ENCODE peak calls at places on chromosome 1, in seven cellular contexts. A is heart right ventricle, B is A549, N is left ventricle myocardium inferior, Y is NT2/D1, O is lower lobe of right lung, J is esophagus squamous epithelium. R is an unnamed sample.
A peak's percentile ranks its signal among the peaks of the same experiment; 100 is the strongest.

GRCh38 chr1:224052767-224053166 is 61.1 kb upstream of the FBXO28 start:
- DNase-seq in O (no peak), J (no peak), A (no peak), Y (no peak), B (no peak), N (no peak), R (no peak)

GRCh38 chr1:21659099-21659923 is 9.8 kb downstream of the RAP1GAP start:
- DNase-seq in Y (peak; percentile 59), J (peak; percentile 14), B (peak; percentile 60), N (peak; percentile 70), O (peak; percentile 90), A (peak; percentile 75), R (peak; percentile 84)

GRCh38 chr1:243927401-243927800 is 77.4 kb upstream of the AKT3 start:
- DNase-seq in N (no peak), B (no peak), A (no peak), J (no peak), Y (no peak), O (no peak), R (no peak)

GRCh38 chr1:65681101-65681500 is 111.6 kb upstream of the PDE4B start:
- DNase-seq in N (no peak), A (no peak), J (no peak), B (no peak), O (no peak), Y (no peak), R (no peak)

GRCh38 chr1:23444104-23444533 is 19.6 kb upstream of the TCEA3 start:
- DNase-seq in O (peak; percentile 80), B (no peak), A (no peak), N (peak; percentile 55), J (no peak), Y (no peak), R (peak; percentile 96)

GRCh38 chr1:20717452-20718342 is at the start of gene KIF17:
- DNase-seq in J (no peak), N (peak; percentile 77), A (peak; percentile 85), O (peak; percentile 87), B (peak; percentile 48), Y (no peak), R (peak; percentile 71)

GRCh38 chr1:35637401-35637809 is 3.9 kb downstream of the PSMB2 start:
- DNase-seq in O (no peak), B (no peak), Y (no peak), J (no peak), N (no peak), A (no peak), R (no peak)

GRCh38 chr1:224872832-224873644 is 56.4 kb upstream of the DNAH14 start:
- DNase-seq in N (no peak), J (no peak), Y (no peak), B (no peak), A (no peak), O (no peak), R (no peak)

GRCh38 chr1:228530086-228530758 is 43.0 kb downstream of the RNF187 start:
- DNase-seq in Y (no peak), O (no peak), B (no peak), J (no peak), N (no peak), A (no peak), R (no peak)

GRCh38 chr1:9651565-9652378 is at the start of gene PIK3CD:
- DNase-seq in A (peak; percentile 32), B (peak; percentile 22), N (peak; percentile 27), O (peak; percentile 66), Y (no peak), J (no peak), R (no peak)

GRCh38 chr1:63701187-63701586 is 72.6 kb upstream of the ROR1 start:
- DNase-seq in A (peak; percentile 25), O (peak; percentile 70), J (no peak), B (peak; percentile 89), Y (no peak), N (peak; percentile 35), R (no peak)

GRCh38 chr1:229717774-229718173 is 91.7 kb downstream of the URB2 start:
- DNase-seq in J (no peak), A (no peak), Y (no peak), O (no peak), B (peak; percentile 52), N (no peak), R (no peak)
- H3K4me3 ChIP-seq in J (peak overlapping the region; percentile 37), A (no peak overlapping the region), Y (no peak overlapping the region), O (no peak overlapping the region), B (no peak overlapping the region), N (no peak overlapping the region), R (no peak overlapping the region)

DNA sequence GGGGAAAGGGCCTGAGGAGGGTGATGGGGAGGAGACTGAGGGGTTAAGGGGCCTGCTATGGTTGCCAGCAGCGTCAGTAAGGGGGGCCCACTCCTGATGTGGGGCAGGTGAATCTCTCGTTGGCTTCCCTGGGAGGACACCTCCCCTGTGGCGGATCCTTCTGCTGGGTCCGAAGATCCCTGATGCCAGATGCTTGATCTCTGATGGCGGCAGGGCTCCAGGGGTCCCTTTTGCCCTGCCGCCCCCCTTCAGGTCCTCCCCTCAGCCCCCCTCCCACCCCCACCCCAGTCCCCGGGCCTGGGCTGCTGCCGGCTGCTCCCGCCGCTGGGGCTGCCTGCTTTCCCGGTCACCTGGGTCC is 219 bp downstream of the CELF3 start:
- DNase-seq in Y (no peak), B (no peak), J (no peak), O (no peak), N (no peak), A (no peak), R (no peak)
- H3K4me1 ChIP-seq in Y (peaks cover 7% of the 10 kb centered on the region), B (peaks cover 30% of the 10 kb centered on the region), J (peaks cover 8% of the 10 kb centered on the region), O (peaks cover 20% of the 10 kb centered on the region), N (peaks cover 50% of the 10 kb centered on the region), A (peaks cover 35% of the 10 kb centered on the region), R (no peaks in the 10 kb centered on the region)

DNA sequence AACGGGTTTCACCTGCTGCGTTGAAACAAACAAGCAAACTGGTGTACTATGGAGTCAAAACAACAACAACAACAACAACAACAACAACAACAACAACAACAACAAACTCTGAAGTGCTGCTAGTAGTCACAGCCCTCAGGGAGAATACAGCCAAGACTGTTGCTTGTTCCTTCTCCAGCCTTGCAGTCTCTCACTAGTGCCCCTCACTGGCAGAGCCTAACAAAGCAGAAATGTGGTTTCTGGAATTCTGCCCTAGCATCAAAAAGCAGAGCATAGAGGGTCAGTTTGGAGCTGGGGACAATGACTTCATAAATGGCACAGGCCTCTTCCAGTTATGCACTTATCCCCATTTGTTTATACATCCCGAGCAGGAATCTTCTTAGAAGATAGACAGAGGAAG is 187.4 kb downstream of the KCNK2 start:
- DNase-seq in B (no peak), J (no peak), A (no peak), O (no peak), Y (no peak), N (no peak), R (no peak)
- H3K9me3 ChIP-seq in B (no peaks in the 10 kb centered on the region), J (no peaks in the 10 kb centered on the region), A (no peaks in the 10 kb centered on the region), O (no peaks in the 10 kb centered on the region), Y (no peaks in the 10 kb centered on the region), N (no peaks in the 10 kb centered on the region), R (no peaks in the 10 kb centered on the region)

DNA sequence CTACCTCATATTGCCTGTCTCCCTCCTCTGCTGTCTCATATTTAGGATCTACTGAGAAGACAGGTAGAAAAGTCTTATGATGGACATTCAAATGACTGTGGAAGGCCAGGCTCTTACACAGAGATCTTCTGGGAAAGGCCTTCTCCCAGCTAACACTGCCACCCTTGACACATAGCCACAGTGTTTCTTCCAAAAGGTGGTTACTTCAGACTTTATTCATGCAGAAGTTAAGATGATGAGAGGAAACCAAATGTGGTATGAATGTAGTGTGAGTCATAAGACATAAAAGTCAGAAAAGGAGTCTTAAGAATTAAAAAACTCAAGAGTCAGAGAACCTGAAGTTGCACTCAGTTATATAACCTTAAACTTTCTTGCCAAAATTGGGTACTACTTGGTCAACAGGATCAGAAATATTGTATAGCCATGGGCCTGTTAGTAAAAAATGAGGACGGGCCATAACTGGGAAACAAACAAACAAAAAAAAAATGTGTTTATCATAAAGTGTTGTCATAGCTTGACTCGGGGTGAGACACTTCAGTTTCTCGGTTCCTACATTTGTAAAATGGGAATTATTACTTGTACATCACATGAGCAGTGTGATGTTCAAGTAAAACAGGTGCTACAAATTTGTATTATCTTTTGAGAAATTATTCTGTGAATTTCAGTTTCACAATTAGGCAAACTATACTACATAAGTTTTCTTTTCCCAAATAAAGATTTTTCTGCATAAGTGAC is 1.2 kb upstream of the DENND1B start:
- DNase-seq in A (no peak), Y (no peak), J (no peak), O (no peak), N (no peak), B (no peak), R (no peak)
- H3K4me3 ChIP-seq in A (no peak overlapping the region), Y (no peak overlapping the region), J (no peak overlapping the region), O (no peak overlapping the region), N (no peak overlapping the region), B (no peak overlapping the region), R (no peak overlapping the region)

GRCh38 chr1:42765832-42766722 is 751 bp downstream of the P3H1 start:
- DNase-seq in J (no peak), N (peak; percentile 32), Y (peak; percentile 60), O (no peak), B (peak; percentile 58), A (peak; percentile 23), R (no peak)
- H3K4me1 ChIP-seq in J (peaks cover 10% of the 10 kb centered on the region), N (peaks cover 69% of the 10 kb centered on the region), Y (peaks cover 5% of the 10 kb centered on the region), O (peaks cover 36% of the 10 kb centered on the region), B (peaks cover 16% of the 10 kb centered on the region), A (peaks cover 33% of the 10 kb centered on the region), R (no peaks in the 10 kb centered on the region)

DNA sequence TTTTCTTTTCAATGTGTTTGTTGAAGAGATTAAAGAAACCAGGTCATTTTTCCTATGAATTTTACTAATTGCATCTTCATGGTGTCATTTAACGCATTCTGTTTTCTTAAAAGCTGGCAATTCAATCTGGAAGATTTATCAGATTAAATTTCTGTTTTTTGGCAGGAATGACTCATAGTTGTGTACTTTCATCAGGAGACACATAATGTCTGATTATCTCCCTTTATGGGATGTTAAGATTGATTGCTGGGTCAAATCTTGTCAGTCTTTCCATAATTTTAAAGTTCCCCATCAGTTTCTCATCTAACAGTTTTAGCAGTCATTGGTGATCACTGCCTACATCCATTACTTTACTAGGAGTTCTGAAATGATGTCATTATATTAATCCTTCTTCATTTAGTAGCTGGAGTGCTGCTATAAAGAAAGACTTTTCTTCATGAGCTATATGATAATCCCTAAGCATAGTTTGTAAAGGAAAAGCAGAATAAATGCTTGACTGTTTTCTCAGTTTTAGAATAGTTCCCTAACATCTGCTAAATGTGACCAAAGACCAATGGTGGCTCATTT is 72.8 kb upstream of the MAP10 start:
- DNase-seq in B (no peak), Y (no peak), N (no peak), A (no peak), O (no peak), J (no peak), R (no peak)
- H3K9me3 ChIP-seq in B (no peaks in the 10 kb centered on the region), Y (no peaks in the 10 kb centered on the region), N (no peaks in the 10 kb centered on the region), A (no peaks in the 10 kb centered on the region), O (no peaks in the 10 kb centered on the region), J (no peaks in the 10 kb centered on the region), R (no peaks in the 10 kb centered on the region)

R was measured in right atrium auricular region.